ENCODE peak calls at places on chromosome 9, in seven cellular contexts. L is GM12865, S is PC-3, W is hepatocyte, H is dorsolateral prefrontal cortex, J is esophagus squamous epithelium, V is spleen. E is an unnamed sample.

GRCh38 chr9:1456301-1456999 is 406.3 kb downstream of the DMRT2 start:
- DNase-seq in J (no peak), V (no peak), S (no peak), W (no peak), L (no peak), H (no peak), E (no peak)

GRCh38 chr9:124818431-124819281 is 34.6 kb upstream of the WDR38 start:
- DNase-seq in L (peak; percentile 78), H (no peak), V (peak; percentile 83), S (peak; percentile 66), J (no peak), W (peak; percentile 69), E (no peak)

GRCh38 chr9:134575817-134576176 is 65.8 kb upstream of the COL5A1 start:
- DNase-seq in J (no peak), V (no peak), W (no peak), H (no peak), S (no peak), L (no peak), E (peak; percentile 2)

GRCh38 chr9:134358026-134358967 is 32.0 kb downstream of the RXRA start:
- DNase-seq in H (no peak), V (no peak), S (no peak), W (no peak), J (no peak), L (no peak), E (peak; percentile 85)

GRCh38 chr9:91920846-91921350 is 29.1 kb downstream of the ROR2 start:
- DNase-seq in W (no peak), L (no peak), V (no peak), J (no peak), H (no peak), S (no peak), E (no peak)

GRCh38 chr9:134913713-134914500 is 3.8 kb downstream of the FCN1 start:
- DNase-seq in L (no peak), V (no peak), S (no peak), J (no peak), H (no peak), W (no peak), E (peak; percentile 50)

GRCh38 chr9:21450733-21451394 is 10.6 kb downstream of the IFNA1 start:
- DNase-seq in W (no peak), V (no peak), H (no peak), S (no peak), L (no peak), J (no peak), E (no peak)

GRCh38 chr9:81132796-81133195 is 556.6 kb downstream of the TLE1 start:
- DNase-seq in H (no peak), W (no peak), V (no peak), S (no peak), L (no peak), J (no peak), E (no peak)

GRCh38 chr9:581673-582497 is 259.6 kb upstream of the DMRT1 start:
- DNase-seq in L (peak; percentile 30), H (no peak), J (no peak), W (peak; percentile 30), S (peak; percentile 15), V (no peak), E (no peak)

GRCh38 chr9:121075251-121076036 is 689 bp downstream of the CNTRL start:
- DNase-seq in V (no peak), H (no peak), L (peak; percentile 65), J (no peak), S (peak; percentile 19), W (peak; percentile 22), E (no peak)

GRCh38 chr9:95242613-95243012 is 74.9 kb downstream of the FANCC start:
- DNase-seq in S (no peak), J (no peak), W (no peak), L (no peak), V (no peak), H (no peak), E (no peak)

GRCh38 chr9:6739218-6739617 is 18.6 kb upstream of the KDM4C start:
- DNase-seq in V (no peak), W (peak; percentile 15), L (peak; percentile 34), J (no peak), H (no peak), S (peak; percentile 51), E (peak; percentile 5)

GRCh38 chr9:118091221-118091620 is 387.0 kb downstream of the TLR4 start:
- DNase-seq in V (no peak), S (no peak), L (no peak), J (no peak), H (no peak), W (no peak), E (no peak)

DNA sequence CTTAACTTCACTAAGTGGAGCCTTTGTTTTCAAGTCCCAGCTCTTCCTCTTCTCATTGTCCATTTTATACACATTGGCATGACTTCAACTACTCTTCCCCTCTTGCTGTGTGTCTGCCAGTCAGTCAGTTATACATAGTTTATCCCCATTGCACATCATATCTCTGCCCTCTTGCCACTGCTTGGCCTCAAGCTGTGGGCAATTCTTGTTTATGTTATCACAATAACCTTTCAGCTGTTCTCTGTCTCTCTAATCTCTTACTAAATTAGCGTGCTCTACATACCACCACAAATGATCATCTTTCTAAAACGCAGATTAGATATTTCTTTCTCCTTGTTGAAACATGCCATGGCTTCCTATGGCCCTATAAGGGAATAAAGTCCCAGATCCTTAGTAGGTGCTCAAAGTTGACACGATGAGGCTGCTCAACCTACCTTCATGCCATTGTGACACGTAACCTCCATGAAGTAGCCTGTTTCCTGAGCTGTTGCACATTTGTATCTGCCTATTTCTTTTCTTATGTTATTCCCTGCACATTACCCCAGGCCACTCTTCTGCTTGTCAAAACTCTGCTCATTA is 239.3 kb downstream of the GAS1 start:
- DNase-seq in V (no peak), S (no peak), W (no peak), L (no peak), J (no peak), H (no peak), E (no peak)
- TF ChIP-seq CTCF in V (no peak), S (no peak), W (no peak), L (no peak), J (no peak), H (no peak), E (no peak)

DNA sequence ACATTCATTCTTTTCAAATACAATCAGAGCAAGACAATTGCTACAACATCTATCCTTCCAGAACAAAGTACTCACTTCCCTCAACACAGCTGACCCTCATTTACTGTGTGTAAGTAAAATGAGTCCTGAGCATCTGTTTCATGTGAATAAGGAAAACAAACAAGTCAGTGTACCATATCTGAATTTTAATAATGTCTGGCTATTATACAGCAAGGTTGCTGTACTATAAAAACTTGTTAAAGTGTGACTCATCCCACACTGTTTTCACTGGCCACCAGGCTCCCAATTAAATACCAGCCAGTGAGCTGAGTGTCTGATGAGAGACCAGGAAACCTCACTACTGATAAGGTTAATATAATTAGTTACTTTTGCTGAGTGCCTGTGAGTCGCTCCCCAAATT is 339.8 kb downstream of the AGTPBP1 start:
- DNase-seq in V (no peak), H (no peak), W (no peak), S (peak; percentile 38), L (no peak), J (no peak), E (no peak)
- TF ChIP-seq CTCF in V (no peak), H (no peak), W (no peak), S (no peak), L (no peak), J (no peak), E (no peak)

DNA sequence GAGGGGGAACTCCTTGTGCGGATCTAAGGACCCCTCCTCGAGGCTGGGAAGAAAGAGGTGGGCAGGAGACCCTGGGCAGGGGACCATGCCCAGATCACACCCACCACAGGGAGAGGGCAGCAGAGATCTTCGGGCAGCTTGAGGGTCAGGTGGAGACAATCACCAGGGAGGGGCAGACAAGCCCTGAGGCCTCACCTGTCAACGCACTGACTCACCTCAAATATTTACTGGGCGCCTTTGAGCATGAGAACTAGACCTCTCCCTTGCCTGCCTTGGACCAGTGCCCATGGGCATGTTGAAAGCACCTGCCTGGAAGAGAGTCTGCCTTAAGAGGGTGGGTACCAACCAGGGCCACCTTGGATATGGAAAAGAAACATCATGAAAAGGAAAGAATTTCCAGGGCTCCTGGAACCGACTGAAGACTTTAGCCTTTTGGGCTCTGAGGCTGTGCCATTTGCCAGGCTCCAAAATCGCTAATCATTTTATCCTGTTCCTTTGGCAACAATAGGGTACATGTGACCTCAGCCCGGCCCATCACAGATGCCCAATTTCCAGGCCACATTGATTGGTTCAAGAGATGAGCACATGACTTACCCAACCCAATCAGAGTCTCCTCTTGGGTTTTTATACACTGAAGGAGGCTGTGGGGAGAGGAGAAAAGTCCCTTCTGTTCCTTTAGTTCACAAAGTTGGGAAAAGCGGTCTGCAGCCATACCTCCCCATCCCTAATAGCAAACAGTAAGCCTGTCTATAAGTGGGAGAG is 10.4 kb upstream of the SPINK4 start:
- DNase-seq in W (peak; percentile 82), V (no peak), S (peak; percentile 96), J (no peak), H (no peak), L (no peak), E (peak; percentile 88)
- TF ChIP-seq CTCF in W (peak; percentile 53), V (no peak), S (peak; percentile 93), J (peak; percentile 78), H (no peak), L (peak; percentile 4), E (peak; percentile 30)

GRCh38 chr9:108760841-108761240 is 94.9 kb downstream of the ACTL7B start:
- DNase-seq in W (no peak), V (no peak), S (no peak), H (no peak), J (no peak), L (no peak), E (no peak)

GRCh38 chr9:108755979-108756378 is 99.8 kb downstream of the ACTL7B start:
- DNase-seq in V (no peak), J (no peak), W (no peak), S (no peak), L (peak; percentile 50), H (no peak), E (no peak)

GRCh38 chr9:108759399-108759798 is 96.4 kb downstream of the ACTL7B start:
- DNase-seq in S (no peak), J (no peak), V (no peak), W (no peak), L (no peak), H (no peak), E (no peak)

GRCh38 chr9:108759835-108760234 is 96.0 kb downstream of the ACTL7B start:
- DNase-seq in J (no peak), L (no peak), W (no peak), V (no peak), H (no peak), S (no peak), E (no peak)

GRCh38 chr9:108756746-108757490 is 98.9 kb downstream of the ACTL7B start:
- DNase-seq in H (no peak), V (no peak), W (no peak), S (peak; percentile 46), L (no peak), J (no peak), E (no peak)
- TF ChIP-seq CTCF in H (no peak), V (no peak), W (peak; percentile 18), S (peak; percentile 54), L (no peak), J (peak; percentile 45), E (no peak)

DNA sequence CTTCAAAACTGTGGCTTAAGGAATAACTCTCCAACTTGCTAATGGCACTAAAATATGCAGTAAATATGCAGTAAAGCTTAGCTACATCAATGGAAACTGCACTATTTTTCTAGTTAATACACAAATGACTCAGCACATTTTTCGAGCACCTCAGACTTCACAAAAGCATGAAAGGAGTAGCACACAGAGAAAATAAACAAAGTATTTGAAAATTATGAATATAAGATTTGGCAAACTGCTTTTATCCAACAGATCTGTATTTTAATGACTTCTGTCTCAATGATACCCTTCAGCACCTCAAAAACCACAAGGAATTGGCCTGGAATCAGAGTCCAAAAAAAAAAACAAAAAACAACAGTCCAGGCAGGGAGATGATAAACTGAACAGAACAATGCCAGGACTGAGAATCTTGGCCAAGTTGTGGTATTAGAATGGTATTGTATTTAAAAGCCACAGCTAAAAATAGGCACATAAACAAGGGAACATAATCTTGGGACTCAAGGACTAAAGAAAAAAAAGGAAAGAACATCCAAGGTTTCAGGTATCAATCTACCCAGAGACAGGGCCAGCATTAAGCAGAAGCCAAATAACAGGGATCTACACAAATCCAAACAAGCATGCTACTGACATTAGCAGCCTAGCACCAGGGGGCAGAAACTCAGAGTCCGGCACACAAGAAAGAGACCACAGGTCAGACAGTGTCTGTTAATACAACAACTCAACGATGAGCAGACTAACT is 21.4 kb downstream of the TMEM245 start:
- DNase-seq in V (no peak), S (peak; percentile 51), L (peak; percentile 37), J (no peak), H (no peak), W (peak; percentile 40), E (no peak)
- TF ChIP-seq CTCF in V (no peak), S (peak; percentile 44), L (no peak), J (no peak), H (no peak), W (peak; percentile 36), E (peak; percentile 21)

E was measured in upper lobe of right lung.